ENCODE peak calls at places on chromosomes 12 and 14, in four cellular contexts. K, N, C and B are unnamed samples.
A peak's percentile ranks its signal among the peaks of the same experiment; 100 is the strongest.

GRCh38 chr12:128098725-128099124 is 168.2 kb upstream of the TMEM132C start:
- DNase-seq in K (no peak), N (no peak), C (no peak), B (no peak)

GRCh38 chr14:24780278-24780677 is 146.3 kb upstream of the GZMB start:
- DNase-seq in K (no peak), C (no peak), N (no peak), B (no peak)

GRCh38 chr12:1605129-1606020 is 11.0 kb upstream of the FBXL14 start:
- DNase-seq in C (peak; percentile 62), N (peak; percentile 86), K (peak; percentile 74), B (peak; percentile 95)

GRCh38 chr14:65237956-65238355 is 135.6 kb upstream of the MAX start:
- DNase-seq in C (no peak), N (no peak), K (no peak), B (no peak)

GRCh38 chr14:67358914-67359313 is 690 bp downstream of the ATP6V1D start:
- DNase-seq in C (peak; percentile 6), N (no peak), K (no peak), B (peak; percentile 29)

GRCh38 chr12:108773798-108774788 is 42.8 kb upstream of the CORO1C start:
- DNase-seq in N (peak; percentile 68), C (no peak), K (peak; percentile 44), B (peak; percentile 81)

GRCh38 chr14:31263485-31264133 is 56.0 kb upstream of the HECTD1 start:
- DNase-seq in N (peak; percentile 100), C (no peak), K (no peak), B (peak; percentile 95)

GRCh38 chr14:99234982-99235491 is 37.0 kb downstream of the BCL11B start:
- DNase-seq in N (no peak), K (no peak), C (peak; percentile 57), B (no peak)

GRCh38 chr14:57297852-57298251 is 29.1 kb downstream of the AP5M1 start:
- DNase-seq in N (no peak), K (no peak), C (no peak), B (no peak)

GRCh38 chr12:69994593-69995222 is 169.7 kb downstream of the MYRFL start:
- DNase-seq in K (no peak), N (no peak), C (no peak), B (no peak)

GRCh38 chr12:54680374-54680773 is 32.2 kb upstream of the DCD start:
- DNase-seq in K (peak; percentile 17), C (no peak), N (peak; percentile 10), B (no peak)

GRCh38 chr14:73680821-73681220 is 33.4 kb downstream of the PNMA1 start:
- DNase-seq in C (no peak), N (no peak), K (no peak), B (no peak)

GRCh38 chr12:111450676-111451075 is 45.0 kb downstream of the SH2B3 start:
- DNase-seq in K (no peak), C (no peak), N (no peak), B (no peak)

GRCh38 chr12:41956353-41956752 is 188.3 kb downstream of the GXYLT1 start:
- DNase-seq in K (no peak), N (no peak), C (no peak), B (peak; percentile 11)

GRCh38 chr12:24756479-24757024 is 192.3 kb downstream of the BCAT1 start:
- DNase-seq in C (no peak), K (no peak), N (peak; percentile 24), B (peak; percentile 17)

GRCh38 chr12:123237646-123238329 is 4.6 kb downstream of the MTRFR start:
- DNase-seq in N (peak; percentile 64), C (no peak), K (peak; percentile 30), B (peak; percentile 92)

GRCh38 chr12:6828671-6829531 is 694 bp downstream of the P3H3 start:
- DNase-seq in C (no peak), N (peak; percentile 50), K (no peak), B (peak; percentile 75)

GRCh38 chr12:40032433-40033259 is 73.2 kb downstream of the SLC2A13 start:
- DNase-seq in C (no peak), K (no peak), N (no peak), B (no peak)

GRCh38 chr14:68495101-68495637 is 297.7 kb downstream of the ZFP36L1 start:
- DNase-seq in N (no peak), K (no peak), C (no peak), B (no peak)

GRCh38 chr12:59708484-59708883 is 112.7 kb downstream of the SLC16A7 start:
- DNase-seq in C (peak; percentile 5), K (no peak), N (peak; percentile 1), B (no peak)

GRCh38 chr14:92670177-92670576 is 78.2 kb downstream of the LGMN start:
- DNase-seq in K (no peak), N (peak; percentile 86), C (no peak), B (peak; percentile 88)

GRCh38 chr12:123022846-123023245 is 42.4 kb downstream of the ARL6IP4 start:
- DNase-seq in N (no peak), K (no peak), C (no peak), B (no peak)

GRCh38 chr12:94092516-94093241 is 55.7 kb upstream of the PLXNC1 start:
- DNase-seq in K (no peak), C (no peak), N (peak; percentile 25), B (peak; percentile 67)

GRCh38 chr14:60356921-60357550 is 108.0 kb downstream of the PPM1A start:
- DNase-seq in N (no peak), K (peak; percentile 91), C (peak; percentile 71), B (no peak)

GRCh38 chr12:25775968-25776367 is 182.5 kb upstream of the RASSF8 start:
- DNase-seq in N (peak; percentile 31), K (no peak), C (no peak), B (peak; percentile 45)

GRCh38 chr14:91387135-91387849 is 30.3 kb downstream of the CCDC88C start:
- DNase-seq in N (peak; percentile 40), C (no peak), K (no peak), B (no peak)

GRCh38 chr14:85223667-85224066 is 306.3 kb upstream of the FLRT2 start:
- DNase-seq in N (no peak), C (no peak), K (peak; percentile 84), B (no peak)

GRCh38 chr12:132426349-132427176 is 63.4 kb upstream of the FBRSL1 start:
- DNase-seq in N (no peak), C (no peak), K (no peak), B (no peak)

GRCh38 chr14:25050494-25051170 is 685 bp upstream of the STXBP6 start:
- DNase-seq in C (peak; percentile 18), N (peak; percentile 82), K (no peak), B (peak; percentile 70)

GRCh38 chr12:120110550-120111501 is 5.7 kb downstream of the RAB35 start:
- DNase-seq in N (no peak), K (no peak), C (no peak), B (no peak)

GRCh38 chr12:54363047-54363446 is 1.2 kb downstream of the GPR84 start:
- DNase-seq in K (no peak), C (no peak), N (no peak), B (no peak)

GRCh38 chr14:77603031-77603430 is 13.4 kb downstream of the SPTLC2 start:
- DNase-seq in K (no peak), N (peak; percentile 33), C (no peak), B (no peak)
- H3K4me1 ChIP-seq in K (peaks cover 31% of the 10 kb centered on the region), N (peaks cover 27% of the 10 kb centered on the region), C (peaks cover 5% of the 10 kb centered on the region), B (peaks cover 15% of the 10 kb centered on the region)

GRCh38 chr14:70885343-70886014 is 21.8 kb upstream of the PCNX1 start:
- DNase-seq in C (no peak), N (no peak), K (no peak), B (no peak)

GRCh38 chr14:70881549-70882174 is 25.6 kb upstream of the PCNX1 start:
- DNase-seq in N (no peak), C (no peak), K (no peak), B (no peak)

GRCh38 chr14:70884595-70885342 is 22.5 kb upstream of the PCNX1 start:
- DNase-seq in K (no peak), C (no peak), N (no peak), B (no peak)

GRCh38 chr14:70879448-70879847 is 27.8 kb upstream of the PCNX1 start:
- DNase-seq in C (no peak), N (peak; percentile 41), K (no peak), B (no peak)

DNA sequence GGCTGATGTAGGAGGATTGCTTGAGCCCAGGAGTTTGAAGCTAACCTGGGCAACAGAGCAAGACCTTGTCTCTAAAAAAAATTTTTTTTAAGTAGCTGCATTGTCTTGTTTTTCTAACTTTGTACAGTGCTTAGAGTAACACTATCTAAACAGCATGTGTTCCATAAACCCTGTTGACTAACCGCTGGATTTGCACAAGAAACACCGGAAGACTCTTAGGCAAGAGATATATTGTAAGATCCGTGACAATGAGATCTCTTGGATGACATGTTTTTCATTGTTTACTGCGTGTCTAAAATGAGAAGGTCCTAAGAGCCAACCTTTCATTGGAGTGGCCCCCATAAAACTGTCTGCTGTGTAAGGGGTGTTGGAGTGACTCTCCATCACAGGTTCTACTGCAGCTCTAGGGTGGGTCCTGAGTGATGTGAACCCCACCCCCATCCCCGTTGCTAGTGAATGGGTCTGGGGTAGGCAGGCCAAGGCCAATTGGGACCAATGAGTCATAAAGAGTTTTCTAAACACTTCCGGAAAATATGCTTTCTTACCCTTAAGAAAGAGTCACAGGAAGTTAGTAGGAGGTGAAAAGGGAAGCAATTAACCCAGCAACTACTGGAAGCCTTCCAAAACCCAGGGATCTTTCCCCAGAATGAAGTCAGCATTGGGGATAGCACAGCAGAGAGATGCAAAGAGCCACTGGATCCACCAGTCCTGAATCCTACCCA is 24.3 kb upstream of the PCNX1 start:
- DNase-seq in C (no peak), N (peak; percentile 66), K (no peak), B (no peak)
- H3K4me1 ChIP-seq in C (peaks cover 20% of the 10 kb centered on the region), N (peaks cover 8% of the 10 kb centered on the region), K (no peaks in the 10 kb centered on the region), B (peaks cover 35% of the 10 kb centered on the region)

GRCh38 chr12:49108958-49109404 is 1.7 kb downstream of the LMBR1L start:
- DNase-seq in C (no peak), N (peak; percentile 20), K (no peak), B (peak; percentile 56)
- H3K4me1 ChIP-seq in C (peaks cover 6% of the 10 kb centered on the region), N (peaks cover 13% of the 10 kb centered on the region), K (peaks cover 4% of the 10 kb centered on the region), B (peaks cover 30% of the 10 kb centered on the region)

GRCh38 chr12:106093246-106093645 is 45.5 kb downstream of the NUAK1 start:
- DNase-seq in C (no peak), N (no peak), K (no peak), B (no peak)

GRCh38 chr12:106091421-106091820 is 47.3 kb downstream of the NUAK1 start:
- DNase-seq in N (no peak), K (no peak), C (no peak), B (no peak)

GRCh38 chr12:106096376-106096775 is 42.4 kb downstream of the NUAK1 start:
- DNase-seq in N (no peak), K (no peak), C (no peak), B (no peak)

GRCh38 chr12:106097011-106097410 is 41.7 kb downstream of the NUAK1 start:
- DNase-seq in N (peak; percentile 35), K (no peak), C (no peak), B (no peak)

DNA sequence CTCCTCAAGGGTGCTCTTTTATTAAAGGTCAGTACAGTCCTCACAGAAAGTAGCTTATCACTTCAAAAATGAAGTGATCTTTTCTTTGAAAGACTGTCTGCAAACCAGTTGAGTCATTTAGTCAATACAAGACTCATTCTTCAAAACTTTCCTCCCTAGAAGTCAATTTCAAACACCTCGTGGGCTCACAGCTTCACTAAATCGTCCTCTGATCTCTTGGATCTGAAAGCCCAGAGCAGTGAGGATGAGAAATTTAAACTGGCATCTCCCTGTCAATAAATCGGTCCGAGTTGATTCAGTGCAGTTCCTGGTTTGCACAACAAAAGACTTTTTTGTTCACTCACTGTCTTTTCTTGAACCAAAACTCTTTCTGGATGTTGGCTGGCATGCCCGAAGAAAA is 44.5 kb downstream of the NUAK1 start:
- DNase-seq in N (no peak), K (no peak), C (no peak), B (no peak)
- H3K4me1 ChIP-seq in N (peaks cover 11% of the 10 kb centered on the region), K (peaks cover 27% of the 10 kb centered on the region), C (peaks cover 22% of the 10 kb centered on the region), B (peaks cover 59% of the 10 kb centered on the region)